ENCODE peak calls at places on chromosomes 2 and 18, in eight cellular contexts. H is stomach, Z is prostate gland, D is H1, O is heart left ventricle, P is upper lobe of left lung, A is transverse colon, C is uterus. U is an unnamed sample. For H3K27me3, the result is how much of the 10 kb centered on the place peaks cover.

GRCh38 chr2:16082276-16082675 is 141.9 kb downstream of the MYCN start:
- DNase-seq in H (no peak), Z (no peak), D (no peak), O (no peak), P (no peak), A (no peak), C (no peak), U (no peak)

GRCh38 chr2:102025016-102025491 is 33.3 kb downstream of the IL1R2 start:
- DNase-seq in H (no peak), Z (no peak), D (no peak), O (no peak), P (no peak), A (no peak), C (no peak), U (no peak)

GRCh38 chr2:73907840-73908452 is 15.1 kb downstream of the ACTG2 start:
- DNase-seq in H (no peak), Z (no peak), D (peak), O (no peak), P (no peak), A (peak), C (no peak), U (no peak)

GRCh38 chr2:15357922-15358321 is 203.2 kb downstream of the NBAS start:
- DNase-seq in H (no peak), Z (no peak), D (no peak), O (no peak), P (no peak), A (no peak), C (no peak), U (no peak)

GRCh38 chr2:146982393-146982846 is 862.4 kb upstream of the ACVR2A start:
- DNase-seq in H (peak), Z (peak), D (no peak), O (no peak), P (no peak), A (peak), C (peak), U (no peak)

GRCh38 chr2:240840435-240841060 is 20.5 kb upstream of the KIF1A start:
- DNase-seq in H (peak), Z (peak), D (peak), O (peak), P (peak), A (peak), C (no peak), U (no peak)

GRCh38 chr18:55420665-55420964 is 167.4 kb downstream of the TCF4 start:
- DNase-seq in H (no peak), Z (no peak), D (no peak), O (no peak), P (no peak), A (no peak), C (no peak), U (no peak)

GRCh38 chr2:233462826-233463470 is 103.6 kb downstream of the USP40 start:
- DNase-seq in H (no peak), Z (no peak), D (no peak), O (no peak), P (no peak), A (no peak), C (no peak), U (no peak)

GRCh38 chr2:61928816-61929471 is 23.5 kb downstream of the COMMD1 start:
- DNase-seq in H (no peak), Z (no peak), D (no peak), O (no peak), P (no peak), A (no peak), C (no peak), U (no peak)

GRCh38 chr2:10688921-10689807 is 611 bp downstream of the NOL10 start:
- DNase-seq in H (peak), Z (no peak), D (no peak), O (peak), P (no peak), A (peak), C (no peak), U (no peak)

GRCh38 chr2:196703660-196704209 is 64.2 kb downstream of the CCDC150 start:
- DNase-seq in H (no peak), Z (no peak), D (no peak), O (no peak), P (no peak), A (no peak), C (no peak), U (no peak)

GRCh38 chr2:127695491-127696472 is 5.5 kb upstream of the SFT2D3 start:
- DNase-seq in H (peak), Z (peak), D (no peak), O (peak), P (peak), A (peak), C (peak), U (no peak)

GRCh38 chr2:201071305-201072200 is at the start of the genes HYCC2 and NDUFB3:
- DNase-seq in H (peak), Z (peak), D (peak), O (peak), P (peak), A (peak), C (peak), U (peak)

GRCh38 chr2:235091983-235092382 is 140.2 kb downstream of the SH3BP4 start:
- DNase-seq in H (no peak), Z (no peak), D (no peak), O (no peak), P (no peak), A (no peak), C (no peak), U (no peak)

GRCh38 chr2:47076586-47077441 is 78.3 kb downstream of the STPG4 start:
- DNase-seq in H (no peak), Z (no peak), D (peak), O (no peak), P (no peak), A (peak), C (peak), U (no peak)

GRCh38 chr2:149456285-149456684 is 125.9 kb downstream of the LYPD6 start:
- DNase-seq in H (no peak), Z (no peak), D (peak), O (no peak), P (no peak), A (no peak), C (no peak), U (no peak)

GRCh38 chr2:105235388-105236059 is 6.0 kb upstream of the GPR45 start:
- DNase-seq in H (peak), Z (peak), D (peak), O (peak), P (no peak), A (peak), C (peak), U (peak)

GRCh38 chr2:137893145-137893544 is 71.1 kb upstream of the HNMT start:
- DNase-seq in H (no peak), Z (no peak), D (no peak), O (no peak), P (no peak), A (no peak), C (no peak), U (no peak)

GRCh38 chr2:168490015-168490874 is 34.2 kb downstream of the CERS6 start:
- DNase-seq in H (no peak), Z (no peak), D (no peak), O (no peak), P (no peak), A (no peak), C (no peak), U (no peak)

GRCh38 chr2:179612591-179613298 is 248.7 kb downstream of the ZNF385B start:
- DNase-seq in H (no peak), Z (no peak), D (no peak), O (no peak), P (no peak), A (no peak), C (no peak), U (no peak)

GRCh38 chr18:58605027-58606020 is 23.6 kb downstream of the ALPK2 start:
- DNase-seq in H (no peak), Z (no peak), D (no peak), O (no peak), P (no peak), A (no peak), C (no peak), U (no peak)

GRCh38 chr2:118489712-118490255 is 357.7 kb downstream of the EN1 start:
- DNase-seq in H (no peak), Z (no peak), D (no peak), O (no peak), P (no peak), A (no peak), C (no peak), U (no peak)

DNA sequence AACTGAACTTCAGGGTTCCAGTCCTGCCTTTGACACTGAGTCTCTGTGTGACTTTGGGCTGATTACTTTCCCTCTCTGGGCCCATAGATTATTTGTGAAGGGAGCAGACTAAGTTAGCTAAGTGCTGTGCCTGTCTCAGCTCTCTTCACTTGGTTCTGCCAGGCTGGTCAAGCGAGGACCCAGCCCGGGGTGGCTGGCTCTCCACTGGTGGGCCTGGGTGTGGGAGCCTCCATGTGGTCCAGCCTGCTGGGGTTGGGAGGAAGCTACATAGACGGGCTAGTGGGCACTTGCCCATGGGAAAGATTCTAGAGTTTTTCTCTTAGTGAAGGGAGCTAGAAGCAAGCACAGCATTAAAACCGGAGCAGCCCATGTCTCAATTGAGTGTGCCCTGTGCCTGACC is 59.0 kb downstream of the DYSF start:
- DNase-seq in H (no peak), Z (no peak), D (no peak), O (no peak), P (no peak), A (no peak), C (no peak), U (no peak)
- H3K27me3 ChIP-seq in H (under half), Z (under half), D (under half), O (under half), P (under half), A (under half), C (under half), U (under half)

GRCh38 chr18:64330161-64330560 is 181.3 kb upstream of the LINC00305 start:
- DNase-seq in H (no peak), Z (no peak), D (no peak), O (no peak), P (no peak), A (no peak), C (no peak), U (no peak)
- TF ChIP-seq CTCF in H (no peak), Z (no peak), D (no peak), O (no peak), P (no peak), A (no peak), C (no peak), U (no peak)

DNA sequence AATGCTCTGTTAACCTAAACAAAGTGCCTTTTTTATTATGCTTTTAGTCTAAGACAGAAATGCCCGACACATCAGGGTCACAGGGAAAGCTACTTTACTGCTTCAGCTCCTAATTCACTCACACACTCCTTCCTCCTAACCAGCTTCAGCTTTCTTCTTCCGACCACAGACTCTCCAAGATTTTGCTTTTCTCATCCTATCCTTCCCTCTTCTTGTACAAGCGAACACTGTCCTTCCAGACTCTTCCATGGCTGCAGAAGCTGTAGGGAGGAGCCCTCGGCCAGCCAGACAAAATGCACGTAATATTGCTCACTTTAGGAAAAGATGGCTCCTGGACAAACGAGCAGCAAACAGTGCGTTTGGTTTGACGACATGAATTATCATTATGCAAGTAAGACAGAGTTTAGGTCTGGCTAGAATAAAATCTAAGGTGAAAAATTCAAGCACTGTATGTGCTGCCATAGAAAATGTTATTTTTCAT is 47.5 kb upstream of the HNRNPA3 start:
- DNase-seq in H (no peak), Z (no peak), D (no peak), O (peak), P (no peak), A (peak), C (peak), U (no peak)
- TF ChIP-seq POLR2A in H (no peak), Z (no peak), D (no peak), O (no peak), P (no peak), A (no peak), C (no peak), U (no peak)

GRCh38 chr18:2908166-2908945 is 61.5 kb downstream of the EMILIN2 start:
- DNase-seq in H (no peak), Z (no peak), D (no peak), O (no peak), P (no peak), A (no peak), C (no peak), U (no peak)
- H3K27me3 ChIP-seq in H (under half), Z (under half), D (under half), O (under half), P (under half), A (under half), C (under half), U (under half)

DNA sequence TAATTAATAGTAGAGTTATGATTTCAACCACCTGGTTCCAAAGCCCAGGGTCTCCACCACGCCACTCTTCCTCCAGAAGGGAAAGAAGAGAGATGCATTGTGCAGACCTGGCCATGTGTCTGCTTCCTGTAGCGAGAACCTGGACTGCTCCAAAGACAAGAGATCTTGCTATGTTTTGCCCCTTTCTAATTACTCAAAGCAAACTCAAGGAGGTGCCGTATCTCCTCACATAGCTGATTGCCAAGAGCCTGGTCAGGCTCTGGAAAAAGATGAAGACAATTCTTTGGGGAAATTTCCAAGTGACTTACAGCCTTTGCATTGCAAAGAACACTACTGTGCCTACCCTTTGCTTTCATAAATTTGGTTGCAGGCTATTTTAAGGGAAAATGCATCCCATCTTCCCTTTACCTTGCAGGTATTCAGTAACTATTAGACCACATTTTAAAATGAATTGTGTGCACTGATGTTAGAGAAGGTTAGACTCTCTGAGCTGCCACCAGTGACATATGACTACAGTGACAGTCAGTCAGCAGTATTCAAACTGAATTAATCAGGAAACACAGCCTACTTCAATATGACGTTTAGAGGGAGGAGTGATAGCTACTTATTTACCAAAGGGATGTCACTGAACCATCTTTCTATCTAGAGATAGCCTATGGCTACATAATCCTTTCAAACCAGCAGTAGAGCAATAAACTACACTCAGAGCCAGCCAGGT is 842.1 kb upstream of the FANCL start:
- DNase-seq in H (no peak), Z (no peak), D (no peak), O (no peak), P (no peak), A (no peak), C (no peak), U (no peak)
- TF ChIP-seq CTCF in H (no peak), Z (no peak), D (no peak), O (no peak), P (no peak), A (no peak), C (no peak), U (no peak)